ENCODE peak calls at places on chromosome 12, in five cellular contexts. K is GM12891, T is ovary, H is transverse colon, I is right lobe of liver. S is an unnamed sample.

GRCh38 chr12:74538491-74539258 is 1.0 kb downstream of the ATXN7L3B start:
- DNase-seq in K (no peak), T (no peak), H (no peak), I (no peak), S (no peak)

GRCh38 chr12:108578813-108579212 is 16.4 kb downstream of the ISCU start:
- DNase-seq in K (no peak), T (no peak), H (no peak), I (no peak), S (no peak)

GRCh38 chr12:129145381-129145780 is 292.1 kb downstream of the GLT1D1 start:
- DNase-seq in K (no peak), T (no peak), H (no peak), I (no peak), S (no peak)

GRCh38 chr12:93344876-93345275 is 32.8 kb upstream of the NUDT4 start:
- DNase-seq in K (no peak), T (no peak), H (no peak), I (no peak), S (no peak)

GRCh38 chr12:19712041-19712440 is 272.7 kb downstream of the AEBP2 start:
- DNase-seq in K (no peak), T (no peak), H (no peak), I (no peak), S (no peak)

GRCh38 chr12:64670856-64671639 is 60.8 kb downstream of the RASSF3 start:
- DNase-seq in K (no peak), T (peak), H (peak), I (no peak), S (no peak)

GRCh38 chr12:129304532-129304931 is 451.3 kb downstream of the GLT1D1 start:
- DNase-seq in K (no peak), T (no peak), H (no peak), I (no peak), S (no peak)

GRCh38 chr12:10721654-10722501 is 1.2 kb downstream of the YBX3 start:
- DNase-seq in K (peak), T (peak), H (peak), I (peak), S (peak)

GRCh38 chr12:65259501-65259900 is 19.0 kb upstream of the MSRB3 start:
- DNase-seq in K (no peak), T (no peak), H (no peak), I (no peak), S (no peak)

GRCh38 chr12:51911307-51911706 is 4.0 kb downstream of the ACVRL1 start:
- DNase-seq in K (no peak), T (no peak), H (no peak), I (no peak), S (no peak)

GRCh38 chr12:16788888-16789790 is 183.2 kb upstream of the LMO3 start:
- DNase-seq in K (no peak), T (no peak), H (no peak), I (no peak), S (no peak)

GRCh38 chr12:118102070-118102469 is 1.7 kb downstream of the VSIG10 start:
- DNase-seq in K (no peak), T (no peak), H (peak), I (no peak), S (no peak)

GRCh38 chr12:49796606-49797451 is 31.4 kb downstream of the NCKAP5L start:
- DNase-seq in K (no peak), T (no peak), H (no peak), I (no peak), S (no peak)

GRCh38 chr12:12405882-12406281 is 49.0 kb downstream of the BORCS5 start:
- DNase-seq in K (no peak), T (no peak), H (peak), I (peak), S (no peak)

GRCh38 chr12:122097641-122098364 is 19.2 kb downstream of the MLXIP start:
- DNase-seq in K (no peak), T (no peak), H (peak), I (no peak), S (no peak)

GRCh38 chr12:75137896-75138295 is 71.7 kb downstream of the KCNC2 start:
- DNase-seq in K (no peak), T (no peak), H (no peak), I (no peak), S (no peak)

GRCh38 chr12:16581416-16581815 is 24.5 kb downstream of the LMO3 start:
- DNase-seq in K (no peak), T (no peak), H (no peak), I (no peak), S (no peak)

GRCh38 chr12:11321980-11322379 is 11.7 kb upstream of the PRB4 start:
- DNase-seq in K (no peak), T (no peak), H (no peak), I (no peak), S (no peak)

GRCh38 chr12:131167334-131167733 is 213.6 kb downstream of the ADGRD1 start:
- DNase-seq in K (no peak), T (peak), H (no peak), I (no peak), S (no peak)

GRCh38 chr12:114751712-114752111 is 67.7 kb upstream of the TBX3 start:
- DNase-seq in K (no peak), T (no peak), H (no peak), I (no peak), S (no peak)

GRCh38 chr12:4579305-4580097 is 17.5 kb downstream of the DYRK4 start:
- DNase-seq in K (no peak), T (no peak), H (peak), I (no peak), S (no peak)

GRCh38 chr12:100724071-100724470 is 70.5 kb upstream of the ANO4 start:
- DNase-seq in K (no peak), T (no peak), H (no peak), I (no peak), S (no peak)

GRCh38 chr12:116861331-116861730 is 19.9 kb downstream of the HRK start:
- DNase-seq in K (no peak), T (peak), H (peak), I (no peak), S (no peak)

GRCh38 chr12:19088576-19088975 is 41.0 kb upstream of the PLEKHA5 start:
- DNase-seq in K (no peak), T (no peak), H (no peak), I (no peak), S (no peak)

GRCh38 chr12:31324845-31325523 is 966 bp downstream of the SINHCAF start:
- DNase-seq in K (peak), T (peak), H (peak), I (peak), S (peak)

GRCh38 chr12:129540249-129540648 is 363.6 kb downstream of the TMEM132D start:
- DNase-seq in K (no peak), T (no peak), H (no peak), I (no peak), S (no peak)

GRCh38 chr12:25152055-25152454 is 42.9 kb downstream of the DNAI7 start:
- DNase-seq in K (no peak), T (no peak), H (no peak), I (no peak), S (no peak)

GRCh38 chr12:113926792-113927191 is 39.3 kb downstream of the RBM19 start:
- DNase-seq in K (no peak), T (no peak), H (no peak), I (no peak), S (no peak)

GRCh38 chr12:64999157-64999425 is 122.0 kb downstream of the WIF1 start:
- DNase-seq in K (no peak), T (no peak), H (no peak), I (no peak), S (no peak)

GRCh38 chr12:25979563-25979962 is 21.1 kb downstream of the RASSF8 start:
- DNase-seq in K (no peak), T (no peak), H (no peak), I (no peak), S (no peak)

DNA sequence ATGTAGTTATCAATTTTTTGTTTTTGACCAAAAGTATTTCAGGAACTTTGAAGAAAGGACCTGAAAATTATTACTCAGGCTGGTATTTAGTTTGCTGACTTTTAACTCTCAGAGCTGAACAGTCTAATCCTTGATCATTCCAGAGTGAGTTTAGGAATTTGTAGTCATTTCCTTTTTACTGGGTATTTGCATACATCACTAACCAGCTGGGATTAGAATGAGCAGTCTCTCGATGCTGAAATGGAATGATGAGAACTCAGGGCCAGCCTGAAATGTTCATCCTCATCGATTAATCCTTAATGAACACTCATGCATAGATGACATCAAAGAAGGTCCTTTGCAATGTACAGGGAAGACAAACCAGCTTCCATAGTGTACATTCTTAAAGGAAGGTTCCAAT is 14.8 kb downstream of the FBXL14 start:
- DNase-seq in K (no peak), T (no peak), H (no peak), I (no peak), S (no peak)
- TF ChIP-seq POLR2A in K (no peak), T (no peak), H (no peak), I (no peak), S (no peak)

GRCh38 chr12:96427269-96427729 is 27.1 kb upstream of the CDK17 start:
- DNase-seq in K (no peak), T (peak), H (peak), I (no peak), S (no peak)

GRCh38 chr12:96424601-96425000 is 24.4 kb upstream of the CDK17 start:
- DNase-seq in K (no peak), T (no peak), H (no peak), I (no peak), S (no peak)

GRCh38 chr12:96422192-96422591 is 22.0 kb upstream of the CDK17 start:
- DNase-seq in K (no peak), T (no peak), H (no peak), I (no peak), S (no peak)

GRCh38 chr12:96425321-96425720 is 25.1 kb upstream of the CDK17 start:
- DNase-seq in K (no peak), T (no peak), H (no peak), I (no peak), S (no peak)

DNA sequence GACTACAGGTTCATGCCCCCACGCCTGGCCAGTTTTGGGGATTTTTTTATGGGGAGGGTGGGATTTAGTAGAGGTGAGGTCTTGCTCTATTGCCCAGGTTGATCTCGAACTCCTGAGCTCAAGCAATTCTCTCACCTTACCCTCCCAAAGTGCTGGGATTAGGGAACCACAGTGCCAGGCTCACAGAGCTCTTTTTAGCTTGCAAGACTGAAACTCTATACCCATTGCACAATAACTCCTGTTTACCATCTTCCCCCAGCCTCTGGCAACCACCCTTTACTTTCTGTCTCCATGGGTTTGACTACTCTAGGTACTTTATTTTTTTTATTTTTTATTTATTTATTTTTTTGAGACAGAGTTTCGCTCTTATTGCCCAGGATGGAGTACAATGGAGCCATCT is 25.7 kb upstream of the CDK17 start:
- DNase-seq in K (no peak), T (no peak), H (no peak), I (no peak), S (no peak)
- TF ChIP-seq POLR2A in K (no peak), T (no peak), H (no peak), I (no peak), S (no peak)

DNA sequence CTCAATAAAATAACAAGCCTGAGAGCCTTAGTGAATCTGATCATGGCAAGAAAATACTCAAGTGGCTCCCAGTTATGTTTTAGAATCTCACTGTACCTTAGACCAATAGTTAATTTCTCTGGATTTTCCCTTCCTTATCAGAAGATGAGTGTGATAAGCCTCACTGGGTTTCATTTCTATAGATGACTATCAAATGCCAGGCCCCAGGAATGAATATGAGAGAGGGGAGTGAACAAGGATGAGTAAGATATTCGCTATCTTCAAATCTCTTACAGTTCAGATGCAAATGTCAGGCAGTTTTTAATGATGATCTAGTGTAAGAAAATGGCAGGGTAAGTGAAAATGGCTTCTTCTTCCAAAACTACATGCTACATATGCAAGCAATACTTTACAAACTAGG is 26.1 kb upstream of the OR10P1 start:
- DNase-seq in K (no peak), T (no peak), H (no peak), I (no peak), S (no peak)
- TF ChIP-seq POLR2A in K (no peak), T (no peak), H (no peak), I (no peak), S (no peak)

GRCh38 chr12:54016051-54016450 is 7.3 kb downstream of the HOXC8 start:
- DNase-seq in K (no peak), T (no peak), H (no peak), I (no peak), S (no peak)

GRCh38 chr12:54016478-54016964 is 7.7 kb downstream of the HOXC8 start:
- DNase-seq in K (no peak), T (peak), H (no peak), I (no peak), S (no peak)

GRCh38 chr12:54017845-54018607 is 9.2 kb downstream of the HOXC8 start:
- DNase-seq in K (peak), T (peak), H (peak), I (no peak), S (peak)

GRCh38 chr12:54018608-54018984 is 9.6 kb upstream of the HOXC6 start:
- DNase-seq in K (no peak), T (peak), H (no peak), I (no peak), S (peak)

DNA sequence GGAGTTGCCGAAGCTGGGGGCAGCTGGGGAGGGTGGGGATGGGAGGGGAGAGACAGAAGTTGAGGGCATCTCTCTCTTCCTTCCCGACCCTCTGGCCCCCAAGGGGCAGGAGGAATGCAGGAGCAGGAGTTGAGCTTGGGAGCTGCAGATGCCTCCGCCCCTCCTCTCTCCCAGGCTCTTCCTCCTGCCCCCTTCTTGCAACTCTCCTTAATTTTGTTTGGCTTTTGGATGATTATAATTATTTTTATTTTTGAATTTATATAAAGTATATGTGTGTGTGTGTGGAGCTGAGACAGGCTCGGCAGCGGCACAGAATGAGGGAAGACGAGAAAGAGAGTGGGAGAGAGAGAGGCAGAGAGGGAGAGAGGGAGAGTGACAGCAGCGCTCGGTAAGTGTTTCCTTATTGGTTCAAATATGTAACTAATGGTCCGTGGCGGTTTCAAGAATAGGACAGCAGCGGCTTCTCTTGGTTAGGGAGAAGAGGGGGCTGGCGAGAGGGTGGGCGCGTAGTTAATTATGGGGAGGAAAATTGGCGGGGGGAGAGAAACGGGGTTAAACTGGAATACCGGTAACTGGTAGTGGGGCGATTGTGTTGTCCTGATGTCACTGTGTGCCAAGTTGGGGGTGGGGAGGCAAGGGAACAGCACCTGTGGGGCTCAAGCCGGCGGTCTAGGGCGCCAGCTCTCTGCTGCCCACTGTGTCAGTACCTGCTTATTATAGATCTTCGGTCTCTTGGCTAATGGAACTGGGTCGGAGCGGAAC is 8.4 kb downstream of the HOXC8 start:
- DNase-seq in K (no peak), T (no peak), H (no peak), I (no peak), S (no peak)
- TF ChIP-seq POLR2A in K (no peak), T (no peak), H (no peak), I (no peak), S (no peak)

DNA sequence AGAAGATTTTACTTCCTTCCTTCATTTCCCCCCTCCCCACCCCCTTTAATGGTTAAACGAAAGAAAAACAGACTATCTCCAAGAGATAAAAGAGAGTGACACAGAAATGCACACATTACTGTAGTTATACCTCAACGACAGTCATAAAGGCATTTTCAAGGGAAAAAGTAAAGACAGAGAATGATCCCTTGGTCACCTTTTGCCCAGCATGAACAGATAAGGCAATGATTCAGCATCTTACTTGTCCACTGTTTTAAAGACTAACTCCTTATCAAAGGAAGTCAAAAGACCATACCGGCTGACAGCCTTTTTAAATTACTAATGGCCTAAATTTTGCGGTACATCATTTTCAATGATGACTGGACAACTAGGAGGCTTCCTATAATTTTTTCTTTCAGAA is 326.6 kb downstream of the PAWR start:
- DNase-seq in K (no peak), T (no peak), H (no peak), I (no peak), S (no peak)
- TF ChIP-seq POLR2A in K (no peak), T (no peak), H (no peak), I (no peak), S (no peak)

GRCh38 chr12:109902866-109903265 is 2.8 kb downstream of the TCHP start:
- DNase-seq in K (no peak), T (no peak), H (no peak), I (no peak), S (no peak)

GRCh38 chr12:109900752-109901580 is 892 bp downstream of the TCHP start:
- DNase-seq in K (no peak), T (no peak), H (no peak), I (no peak), S (no peak)

GRCh38 chr12:109897029-109897428 is 3.0 kb upstream of the TCHP start:
- DNase-seq in K (no peak), T (no peak), H (no peak), I (no peak), S (no peak)

GRCh38 chr12:109896188-109896587 is 3.9 kb upstream of the TCHP start:
- DNase-seq in K (no peak), T (no peak), H (no peak), I (no peak), S (no peak)

GRCh38 chr12:109899783-109900751 is at the start of gene TCHP:
- DNase-seq in K (peak), T (peak), H (peak), I (peak), S (peak)
- TF ChIP-seq POLR2A in K (peak), T (peak), H (peak), I (peak), S (peak)

GRCh38 chr12:57590892-57591566 is at the start of gene PIP4K2C:
- DNase-seq in K (peak), T (peak), H (peak), I (peak), S (peak)
- TF ChIP-seq POLR2A in K (peak), T (no peak), H (peak), I (peak), S (peak)

GRCh38 chr12:109995366-109995702 is 834 bp downstream of the GIT2 start:
- DNase-seq in K (no peak), T (no peak), H (no peak), I (no peak), S (no peak)

GRCh38 chr12:109996483-109996853 is 300 bp upstream of the GIT2 start:
- DNase-seq in K (no peak), T (no peak), H (no peak), I (no peak), S (no peak)

GRCh38 chr12:109997393-109997792 is 1.2 kb upstream of the GIT2 start:
- DNase-seq in K (no peak), T (no peak), H (no peak), I (no peak), S (no peak)

GRCh38 chr12:109994262-109995175 is 1.6 kb downstream of the GIT2 start:
- DNase-seq in K (no peak), T (no peak), H (no peak), I (no peak), S (no peak)

GRCh38 chr12:109995703-109996482 is at the start of gene GIT2:
- DNase-seq in K (peak), T (peak), H (peak), I (peak), S (peak)
- TF ChIP-seq POLR2A in K (peak), T (peak), H (peak), I (peak), S (peak)

DNA sequence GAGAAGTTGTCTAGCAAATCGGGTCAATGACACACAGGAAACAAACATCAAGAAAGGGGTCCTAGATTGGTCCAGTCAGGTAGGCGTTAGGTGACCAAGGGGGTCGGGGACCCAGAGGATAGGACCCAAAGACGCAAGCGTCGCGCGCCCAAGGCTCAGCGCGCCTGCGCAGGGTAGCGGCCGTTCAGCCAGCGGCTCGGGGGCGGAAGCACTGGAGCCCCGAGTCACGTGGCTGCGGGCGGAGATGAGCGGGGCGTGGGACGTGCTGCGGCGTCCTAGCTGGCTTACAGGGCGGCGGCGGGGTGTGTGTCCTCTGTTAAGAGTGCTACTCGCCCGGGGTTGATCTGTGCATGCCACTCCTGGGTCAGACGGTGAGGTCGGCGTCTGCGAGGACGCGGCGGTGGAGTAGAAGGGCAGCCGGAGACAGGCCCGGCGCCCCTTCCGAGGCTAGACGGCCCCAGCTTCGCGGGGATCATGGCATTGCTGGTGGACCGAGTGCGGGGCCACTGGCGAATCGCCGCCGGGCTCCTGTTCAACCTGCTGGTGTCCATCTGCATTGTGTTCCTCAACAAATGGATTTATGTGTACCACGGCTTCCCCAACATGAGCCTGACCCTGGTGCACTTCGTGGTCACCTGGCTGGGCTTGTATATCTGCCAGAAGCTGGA is at the start of gene SLC35E3:
- DNase-seq in K (peak), T (peak), H (peak), I (peak), S (peak)
- TF ChIP-seq POLR2A in K (peak), T (peak), H (peak), I (peak), S (peak)

GRCh38 chr12:120445911-120446909 is at the start of the genes GATC and TRIAP1:
- DNase-seq in K (peak), T (peak), H (peak), I (peak), S (peak)
- TF ChIP-seq POLR2A in K (peak), T (peak), H (peak), I (peak), S (peak)